ENCODE peak calls at places on chromosomes 5 and 9, in ten cellular contexts. One of them, this sample, is unnamed.

GRCh38 chr9:134390537-134390936 is 64.3 kb downstream of the RXRA start:
- DNase-seq in KBM-7: no peak
- DNase-seq in lung: no peak
- DNase-seq in HFFc6: no peak
- DNase-seq in T-helper 2 cell: peak
- DNase-seq in bronchial epithelial cell: no peak
- DNase-seq in mesendoderm: no peak
- DNase-seq in sciatic nerve: no peak
- DNase-seq in activated naive CD4-positive, alpha-beta T cell treated with anti-CD3 and anti-CD28 coated beads for 36 hours: peak
- DNase-seq in GM12865: peak
- DNase-seq in this sample: no peak

GRCh38 chr5:122715095-122715494 is 59.8 kb upstream of the SNX2 start:
- DNase-seq in KBM-7: no peak
- DNase-seq in lung: no peak
- DNase-seq in HFFc6: peak
- DNase-seq in T-helper 2 cell: no peak
- DNase-seq in bronchial epithelial cell: peak
- DNase-seq in mesendoderm: no peak
- DNase-seq in sciatic nerve: no peak
- DNase-seq in activated naive CD4-positive, alpha-beta T cell treated with anti-CD3 and anti-CD28 coated beads for 36 hours: no peak
- DNase-seq in GM12865: no peak
- DNase-seq in this sample: no peak

GRCh38 chr9:88754452-88754851 is 219.5 kb downstream of the NXNL2 start:
- DNase-seq in KBM-7: no peak
- DNase-seq in lung: no peak
- DNase-seq in HFFc6: no peak
- DNase-seq in T-helper 2 cell: no peak
- DNase-seq in bronchial epithelial cell: no peak
- DNase-seq in mesendoderm: no peak
- DNase-seq in sciatic nerve: no peak
- DNase-seq in activated naive CD4-positive, alpha-beta T cell treated with anti-CD3 and anti-CD28 coated beads for 36 hours: no peak
- DNase-seq in GM12865: no peak
- DNase-seq in this sample: no peak

GRCh38 chr5:127092690-127093089 is 19.4 kb upstream of the C5orf63 start:
- DNase-seq in KBM-7: no peak
- DNase-seq in lung: no peak
- DNase-seq in HFFc6: peak
- DNase-seq in T-helper 2 cell: no peak
- DNase-seq in bronchial epithelial cell: peak
- DNase-seq in mesendoderm: peak
- DNase-seq in sciatic nerve: no peak
- DNase-seq in activated naive CD4-positive, alpha-beta T cell treated with anti-CD3 and anti-CD28 coated beads for 36 hours: no peak
- DNase-seq in GM12865: no peak
- DNase-seq in this sample: no peak

GRCh38 chr5:124747770-124748686 is 1.6 kb upstream of the ZNF608 start:
- DNase-seq in KBM-7: peak
- DNase-seq in lung: no peak
- DNase-seq in HFFc6: no peak
- DNase-seq in T-helper 2 cell: no peak
- DNase-seq in bronchial epithelial cell: peak
- DNase-seq in mesendoderm: peak
- DNase-seq in sciatic nerve: no peak
- DNase-seq in activated naive CD4-positive, alpha-beta T cell treated with anti-CD3 and anti-CD28 coated beads for 36 hours: no peak
- DNase-seq in GM12865: peak
- DNase-seq in this sample: no peak

GRCh38 chr5:179700401-179700918 is 1.7 kb downstream of the CANX start:
- DNase-seq in KBM-7: peak
- DNase-seq in lung: no peak
- DNase-seq in HFFc6: no peak
- DNase-seq in T-helper 2 cell: peak
- DNase-seq in bronchial epithelial cell: peak
- DNase-seq in mesendoderm: peak
- DNase-seq in sciatic nerve: no peak
- DNase-seq in activated naive CD4-positive, alpha-beta T cell treated with anti-CD3 and anti-CD28 coated beads for 36 hours: no peak
- DNase-seq in GM12865: peak
- DNase-seq in this sample: peak

GRCh38 chr5:166810721-166811120 is 1480.7 kb upstream of the WWC1 start:
- DNase-seq in KBM-7: no peak
- DNase-seq in lung: no peak
- DNase-seq in HFFc6: no peak
- DNase-seq in T-helper 2 cell: no peak
- DNase-seq in bronchial epithelial cell: no peak
- DNase-seq in mesendoderm: no peak
- DNase-seq in sciatic nerve: no peak
- DNase-seq in activated naive CD4-positive, alpha-beta T cell treated with anti-CD3 and anti-CD28 coated beads for 36 hours: no peak
- DNase-seq in GM12865: no peak
- DNase-seq in this sample: no peak

GRCh38 chr5:40022057-40022456 is 597.3 kb upstream of the DAB2 start:
- DNase-seq in KBM-7: no peak
- DNase-seq in lung: no peak
- DNase-seq in HFFc6: no peak
- DNase-seq in T-helper 2 cell: no peak
- DNase-seq in bronchial epithelial cell: no peak
- DNase-seq in mesendoderm: no peak
- DNase-seq in sciatic nerve: no peak
- DNase-seq in activated naive CD4-positive, alpha-beta T cell treated with anti-CD3 and anti-CD28 coated beads for 36 hours: no peak
- DNase-seq in GM12865: no peak
- DNase-seq in this sample: no peak

GRCh38 chr5:159452480-159453167 is 122.3 kb upstream of the IL12B start:
- DNase-seq in KBM-7: no peak
- DNase-seq in lung: no peak
- DNase-seq in HFFc6: no peak
- DNase-seq in T-helper 2 cell: no peak
- DNase-seq in bronchial epithelial cell: no peak
- DNase-seq in mesendoderm: no peak
- DNase-seq in sciatic nerve: no peak
- DNase-seq in activated naive CD4-positive, alpha-beta T cell treated with anti-CD3 and anti-CD28 coated beads for 36 hours: no peak
- DNase-seq in GM12865: peak
- DNase-seq in this sample: no peak

GRCh38 chr9:131714161-131714646 is 25.7 kb downstream of the RAPGEF1 start:
- DNase-seq in KBM-7: no peak
- DNase-seq in lung: no peak
- DNase-seq in HFFc6: peak
- DNase-seq in T-helper 2 cell: no peak
- DNase-seq in bronchial epithelial cell: peak
- DNase-seq in mesendoderm: no peak
- DNase-seq in sciatic nerve: no peak
- DNase-seq in activated naive CD4-positive, alpha-beta T cell treated with anti-CD3 and anti-CD28 coated beads for 36 hours: no peak
- DNase-seq in GM12865: no peak
- DNase-seq in this sample: no peak

GRCh38 chr9:95971815-95972214 is 96.3 kb downstream of the ERCC6L2 start:
- DNase-seq in KBM-7: no peak
- DNase-seq in lung: no peak
- DNase-seq in HFFc6: no peak
- DNase-seq in T-helper 2 cell: no peak
- DNase-seq in bronchial epithelial cell: no peak
- DNase-seq in mesendoderm: no peak
- DNase-seq in sciatic nerve: no peak
- DNase-seq in activated naive CD4-positive, alpha-beta T cell treated with anti-CD3 and anti-CD28 coated beads for 36 hours: no peak
- DNase-seq in GM12865: no peak
- DNase-seq in this sample: no peak

GRCh38 chr9:16461231-16461840 is 409.1 kb downstream of the BNC2 start:
- DNase-seq in KBM-7: no peak
- DNase-seq in lung: no peak
- DNase-seq in HFFc6: no peak
- DNase-seq in T-helper 2 cell: no peak
- DNase-seq in bronchial epithelial cell: no peak
- DNase-seq in mesendoderm: peak
- DNase-seq in sciatic nerve: no peak
- DNase-seq in activated naive CD4-positive, alpha-beta T cell treated with anti-CD3 and anti-CD28 coated beads for 36 hours: no peak
- DNase-seq in GM12865: peak
- DNase-seq in this sample: no peak

GRCh38 chr5:85841653-85842052 is 776.1 kb upstream of the COX7C start:
- DNase-seq in KBM-7: no peak
- DNase-seq in lung: no peak
- DNase-seq in HFFc6: no peak
- DNase-seq in T-helper 2 cell: no peak
- DNase-seq in bronchial epithelial cell: no peak
- DNase-seq in mesendoderm: no peak
- DNase-seq in sciatic nerve: no peak
- DNase-seq in activated naive CD4-positive, alpha-beta T cell treated with anti-CD3 and anti-CD28 coated beads for 36 hours: no peak
- DNase-seq in GM12865: no peak
- DNase-seq in this sample: no peak

GRCh38 chr5:150317048-150318003 is 14.6 kb upstream of the ARSI start:
- DNase-seq in KBM-7: no peak
- DNase-seq in lung: no peak
- DNase-seq in HFFc6: peak
- DNase-seq in T-helper 2 cell: no peak
- DNase-seq in bronchial epithelial cell: peak
- DNase-seq in mesendoderm: peak
- DNase-seq in sciatic nerve: no peak
- DNase-seq in activated naive CD4-positive, alpha-beta T cell treated with anti-CD3 and anti-CD28 coated beads for 36 hours: peak
- DNase-seq in GM12865: no peak
- DNase-seq in this sample: no peak

GRCh38 chr9:1875921-1876448 is 139.2 kb upstream of the SMARCA2 start:
- DNase-seq in KBM-7: no peak
- DNase-seq in lung: no peak
- DNase-seq in HFFc6: no peak
- DNase-seq in T-helper 2 cell: peak
- DNase-seq in bronchial epithelial cell: no peak
- DNase-seq in mesendoderm: no peak
- DNase-seq in sciatic nerve: no peak
- DNase-seq in activated naive CD4-positive, alpha-beta T cell treated with anti-CD3 and anti-CD28 coated beads for 36 hours: peak
- DNase-seq in GM12865: peak
- DNase-seq in this sample: peak

GRCh38 chr5:175032741-175033151 is 308.4 kb downstream of the MSX2 start:
- DNase-seq in KBM-7: no peak
- DNase-seq in lung: no peak
- DNase-seq in HFFc6: no peak
- DNase-seq in T-helper 2 cell: no peak
- DNase-seq in bronchial epithelial cell: no peak
- DNase-seq in mesendoderm: no peak
- DNase-seq in sciatic nerve: no peak
- DNase-seq in activated naive CD4-positive, alpha-beta T cell treated with anti-CD3 and anti-CD28 coated beads for 36 hours: no peak
- DNase-seq in GM12865: no peak
- DNase-seq in this sample: no peak

GRCh38 chr5:74174366-74174765 is 466.2 kb downstream of the ENC1 start:
- DNase-seq in KBM-7: no peak
- DNase-seq in lung: no peak
- DNase-seq in HFFc6: no peak
- DNase-seq in T-helper 2 cell: no peak
- DNase-seq in bronchial epithelial cell: peak
- DNase-seq in mesendoderm: no peak
- DNase-seq in sciatic nerve: no peak
- DNase-seq in activated naive CD4-positive, alpha-beta T cell treated with anti-CD3 and anti-CD28 coated beads for 36 hours: no peak
- DNase-seq in GM12865: no peak
- DNase-seq in this sample: no peak

GRCh38 chr5:83353774-83354173 is 117.8 kb upstream of the VCAN start:
- DNase-seq in KBM-7: no peak
- DNase-seq in lung: no peak
- DNase-seq in HFFc6: no peak
- DNase-seq in T-helper 2 cell: no peak
- DNase-seq in bronchial epithelial cell: no peak
- DNase-seq in mesendoderm: no peak
- DNase-seq in sciatic nerve: no peak
- DNase-seq in activated naive CD4-positive, alpha-beta T cell treated with anti-CD3 and anti-CD28 coated beads for 36 hours: no peak
- DNase-seq in GM12865: no peak
- DNase-seq in this sample: no peak

GRCh38 chr9:93684806-93685553 is 108.6 kb downstream of the PHF2 start:
- DNase-seq in KBM-7: peak
- DNase-seq in lung: peak
- DNase-seq in HFFc6: no peak
- DNase-seq in T-helper 2 cell: no peak
- DNase-seq in bronchial epithelial cell: peak
- DNase-seq in mesendoderm: peak
- DNase-seq in sciatic nerve: peak
- DNase-seq in activated naive CD4-positive, alpha-beta T cell treated with anti-CD3 and anti-CD28 coated beads for 36 hours: no peak
- DNase-seq in GM12865: no peak
- DNase-seq in this sample: no peak

GRCh38 chr9:123375725-123376132 is 19.7 kb downstream of the CRB2 start:
- DNase-seq in KBM-7: peak
- DNase-seq in lung: no peak
- DNase-seq in HFFc6: no peak
- DNase-seq in T-helper 2 cell: no peak
- DNase-seq in bronchial epithelial cell: no peak
- DNase-seq in mesendoderm: peak
- DNase-seq in sciatic nerve: no peak
- DNase-seq in activated naive CD4-positive, alpha-beta T cell treated with anti-CD3 and anti-CD28 coated beads for 36 hours: no peak
- DNase-seq in GM12865: no peak
- DNase-seq in this sample: no peak

GRCh38 chr5:15116996-15117395 is 245.4 kb upstream of the ANKH start:
- DNase-seq in KBM-7: no peak
- DNase-seq in lung: no peak
- DNase-seq in HFFc6: no peak
- DNase-seq in T-helper 2 cell: no peak
- DNase-seq in bronchial epithelial cell: no peak
- DNase-seq in mesendoderm: peak
- DNase-seq in sciatic nerve: no peak
- DNase-seq in activated naive CD4-positive, alpha-beta T cell treated with anti-CD3 and anti-CD28 coated beads for 36 hours: no peak
- DNase-seq in GM12865: no peak
- DNase-seq in this sample: no peak

GRCh38 chr5:32174011-32174866 is at the start of gene GOLPH3:
- DNase-seq in KBM-7: peak
- DNase-seq in lung: peak
- DNase-seq in HFFc6: peak
- DNase-seq in T-helper 2 cell: peak
- DNase-seq in bronchial epithelial cell: peak
- DNase-seq in mesendoderm: peak
- DNase-seq in sciatic nerve: peak
- DNase-seq in activated naive CD4-positive, alpha-beta T cell treated with anti-CD3 and anti-CD28 coated beads for 36 hours: peak
- DNase-seq in GM12865: peak
- DNase-seq in this sample: peak

GRCh38 chr5:96567188-96567587 is 95.0 kb upstream of the CAST start:
- DNase-seq in KBM-7: peak
- DNase-seq in lung: no peak
- DNase-seq in HFFc6: peak
- DNase-seq in T-helper 2 cell: no peak
- DNase-seq in bronchial epithelial cell: peak
- DNase-seq in mesendoderm: peak
- DNase-seq in sciatic nerve: no peak
- DNase-seq in activated naive CD4-positive, alpha-beta T cell treated with anti-CD3 and anti-CD28 coated beads for 36 hours: no peak
- DNase-seq in GM12865: peak
- DNase-seq in this sample: no peak

GRCh38 chr5:132510076-132510475 is 19.5 kb upstream of the IRF1 start:
- DNase-seq in KBM-7: no peak
- DNase-seq in lung: no peak
- DNase-seq in HFFc6: peak
- DNase-seq in T-helper 2 cell: no peak
- DNase-seq in bronchial epithelial cell: peak
- DNase-seq in mesendoderm: no peak
- DNase-seq in sciatic nerve: no peak
- DNase-seq in activated naive CD4-positive, alpha-beta T cell treated with anti-CD3 and anti-CD28 coated beads for 36 hours: no peak
- DNase-seq in GM12865: no peak
- DNase-seq in this sample: no peak

GRCh38 chr5:41695920-41696582 is 174.2 kb downstream of the OXCT1 start:
- DNase-seq in KBM-7: peak
- DNase-seq in lung: no peak
- DNase-seq in HFFc6: no peak
- DNase-seq in T-helper 2 cell: peak
- DNase-seq in bronchial epithelial cell: no peak
- DNase-seq in mesendoderm: peak
- DNase-seq in sciatic nerve: no peak
- DNase-seq in activated naive CD4-positive, alpha-beta T cell treated with anti-CD3 and anti-CD28 coated beads for 36 hours: no peak
- DNase-seq in GM12865: peak
- DNase-seq in this sample: no peak

This sample was measured in RPMI8226.